ENCODE peak calls at places on chromosomes 2 and 18, in nine cellular contexts. B is CD14-positive monocyte, R is IMR-90, H is osteocyte, L is AG09309, M is RWPE1, F is Calu3, Q is HFF-Myc, C is fibroblast of lung. U is an unnamed sample.

GRCh38 chr2:239396881-239397681 is 3.7 kb downstream of the HDAC4 start:
- DNase-seq in Q (no peak), B (no peak), F (no peak), L (no peak), H (no peak), R (no peak), C (no peak), M (no peak), U (peak; percentile 57)

GRCh38 chr18:62122330-62122729 is 64.5 kb downstream of the PIGN start:
- DNase-seq in B (no peak), M (no peak), F (no peak), H (no peak), L (no peak), Q (no peak), R (no peak), C (no peak), U (no peak)

GRCh38 chr2:206212673-206213513 is 53.2 kb downstream of the EEF1B2 start:
- DNase-seq in Q (no peak), L (peak; percentile 78), B (no peak), R (peak; percentile 17), H (no peak), C (peak; percentile 75), F (no peak), M (peak; percentile 21), U (no peak)

GRCh38 chr2:38552259-38552658 is 50.5 kb downstream of the HNRNPLL start:
- DNase-seq in R (no peak), Q (no peak), F (no peak), M (no peak), B (no peak), H (no peak), C (no peak), L (no peak), U (no peak)

GRCh38 chr2:227884511-227884947 is 13.1 kb downstream of the DAW1 start:
- DNase-seq in M (peak; percentile 44), L (peak; percentile 21), B (peak; percentile 62), C (peak; percentile 58), Q (peak; percentile 51), F (peak; percentile 90), H (peak; percentile 87), R (peak; percentile 72), U (no peak)

GRCh38 chr2:95734976-95735890 is 143.4 kb downstream of the TRIM43 start:
- DNase-seq in M (no peak), B (no peak), C (no peak), H (no peak), R (no peak), Q (no peak), F (no peak), L (no peak), U (no peak)

GRCh38 chr2:184053326-184053725 is 545.0 kb upstream of the ZNF804A start:
- DNase-seq in L (no peak), Q (no peak), M (peak; percentile 1), B (no peak), F (peak; percentile 34), C (peak; percentile 3), H (no peak), R (no peak), U (no peak)

GRCh38 chr2:25738383-25739343 is 65.3 kb upstream of the DTNB start:
- DNase-seq in C (no peak), B (no peak), F (no peak), R (no peak), Q (no peak), H (no peak), M (no peak), L (no peak), U (no peak)

GRCh38 chr18:33034212-33034611 is 261.4 kb upstream of the KLHL14 start:
- DNase-seq in Q (no peak), F (no peak), H (no peak), B (no peak), M (no peak), C (no peak), R (no peak), L (no peak), U (no peak)

GRCh38 chr2:207854484-207855386 is 85.0 kb upstream of the FZD5 start:
- DNase-seq in B (no peak), L (no peak), H (no peak), M (no peak), Q (peak; percentile 16), F (no peak), R (peak; percentile 87), C (peak; percentile 95), U (no peak)

GRCh38 chr2:42328148-42328833 is 32.7 kb downstream of the COX7A2L start:
- DNase-seq in B (no peak), C (peak; percentile 25), F (no peak), L (peak; percentile 14), H (no peak), Q (no peak), R (peak; percentile 57), M (no peak), U (no peak)

GRCh38 chr2:170421175-170421687 is 243.3 kb downstream of the MYO3B start:
- DNase-seq in Q (no peak), R (no peak), L (no peak), B (no peak), C (no peak), F (no peak), H (no peak), M (no peak), U (no peak)

GRCh38 chr18:5237083-5237722 is 40.1 kb upstream of the AKAIN1 start:
- DNase-seq in R (peak; percentile 34), M (peak; percentile 30), L (no peak), C (peak; percentile 18), Q (peak; percentile 10), F (no peak), H (no peak), B (peak; percentile 43), U (no peak)

GRCh38 chr2:104944495-104944894 is 90.6 kb downstream of the POU3F3 start:
- DNase-seq in R (no peak), Q (no peak), F (peak; percentile 50), L (no peak), M (peak; percentile 41), C (peak; percentile 30), B (no peak), H (no peak), U (no peak)
- TF ChIP-seq CTCF in R (peak; percentile 20), Q (peak; percentile 24), F (peak; percentile 38), L (peak; percentile 17), M (no peak), C (peak; percentile 6), B (no peak), H (peak; percentile 64), U (peak; percentile 82)

DNA sequence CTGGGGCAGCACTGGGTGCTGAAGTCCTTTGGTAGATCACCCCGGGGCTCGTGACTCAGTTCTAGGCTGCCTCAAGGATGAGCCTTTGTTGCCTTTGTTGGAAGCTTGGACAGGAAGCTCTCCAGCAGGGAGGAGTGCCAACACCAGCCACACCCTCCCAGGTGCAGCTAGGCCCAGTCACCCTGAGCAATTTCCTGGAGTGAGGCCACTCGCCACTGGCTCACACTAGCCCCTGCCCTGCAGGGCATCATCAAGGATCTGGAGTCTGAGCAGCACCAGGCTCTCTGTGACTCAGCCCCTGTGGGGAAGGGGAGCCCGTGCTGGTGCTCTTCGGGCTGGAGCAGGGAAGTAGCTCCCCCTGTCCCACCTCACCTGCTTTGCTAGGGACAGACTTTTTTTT is 6.7 kb upstream of the SDC1 start:
- DNase-seq in R (peak; percentile 76), H (peak; percentile 72), L (no peak), M (peak; percentile 90), Q (peak; percentile 49), C (peak; percentile 72), B (no peak), F (peak; percentile 93), U (no peak)
- TF ChIP-seq CTCF in R (no peak), H (no peak), L (no peak), M (no peak), Q (no peak), C (no peak), B (no peak), F (no peak), U (no peak)

GRCh38 chr18:75162978-75163377 is 46.0 kb downstream of the PTGR3 start:
- DNase-seq in C (no peak), B (no peak), L (no peak), F (no peak), R (no peak), H (peak; percentile 66), M (no peak), Q (no peak), U (no peak)

GRCh38 chr18:75160315-75160714 is 48.6 kb downstream of the PTGR3 start:
- DNase-seq in Q (no peak), H (peak; percentile 76), L (no peak), F (no peak), R (no peak), M (no peak), C (peak; percentile 7), B (no peak), U (no peak)

GRCh38 chr18:75162467-75162866 is 46.5 kb downstream of the PTGR3 start:
- DNase-seq in F (no peak), M (peak; percentile 16), C (peak; percentile 73), B (no peak), L (peak; percentile 5), H (peak; percentile 23), R (peak; percentile 71), Q (no peak), U (no peak)

GRCh38 chr18:75163736-75164135 is 45.2 kb downstream of the PTGR3 start:
- DNase-seq in Q (no peak), F (no peak), M (no peak), L (no peak), H (no peak), B (no peak), C (no peak), R (no peak), U (no peak)

DNA sequence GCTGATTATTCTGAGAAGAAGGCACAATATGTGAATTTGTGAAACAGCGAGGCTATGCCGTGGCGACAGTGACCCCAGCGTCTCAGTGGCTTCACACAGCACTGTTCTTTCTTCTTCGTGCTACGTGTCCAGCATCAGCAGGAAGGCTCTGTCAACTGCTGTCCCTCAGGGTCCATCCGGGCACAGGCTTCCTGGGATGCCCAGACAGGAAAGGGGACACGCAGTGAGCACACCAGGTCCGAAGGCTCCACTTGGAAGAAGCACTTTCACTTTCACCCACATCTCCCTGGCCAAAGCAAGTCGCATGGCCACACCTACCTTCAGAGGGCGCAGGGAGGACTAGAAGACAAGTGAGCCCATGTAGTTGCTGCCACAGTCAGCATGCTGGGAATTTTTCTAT is 47.3 kb downstream of the PTGR3 start:
- DNase-seq in H (peak; percentile 56), C (peak; percentile 20), M (no peak), Q (no peak), R (no peak), L (no peak), F (peak; percentile 74), B (no peak), U (no peak)
- TF ChIP-seq CTCF in H (no peak), C (no peak), M (no peak), Q (no peak), R (no peak), L (no peak), F (no peak), B (no peak), U (no peak)

DNA sequence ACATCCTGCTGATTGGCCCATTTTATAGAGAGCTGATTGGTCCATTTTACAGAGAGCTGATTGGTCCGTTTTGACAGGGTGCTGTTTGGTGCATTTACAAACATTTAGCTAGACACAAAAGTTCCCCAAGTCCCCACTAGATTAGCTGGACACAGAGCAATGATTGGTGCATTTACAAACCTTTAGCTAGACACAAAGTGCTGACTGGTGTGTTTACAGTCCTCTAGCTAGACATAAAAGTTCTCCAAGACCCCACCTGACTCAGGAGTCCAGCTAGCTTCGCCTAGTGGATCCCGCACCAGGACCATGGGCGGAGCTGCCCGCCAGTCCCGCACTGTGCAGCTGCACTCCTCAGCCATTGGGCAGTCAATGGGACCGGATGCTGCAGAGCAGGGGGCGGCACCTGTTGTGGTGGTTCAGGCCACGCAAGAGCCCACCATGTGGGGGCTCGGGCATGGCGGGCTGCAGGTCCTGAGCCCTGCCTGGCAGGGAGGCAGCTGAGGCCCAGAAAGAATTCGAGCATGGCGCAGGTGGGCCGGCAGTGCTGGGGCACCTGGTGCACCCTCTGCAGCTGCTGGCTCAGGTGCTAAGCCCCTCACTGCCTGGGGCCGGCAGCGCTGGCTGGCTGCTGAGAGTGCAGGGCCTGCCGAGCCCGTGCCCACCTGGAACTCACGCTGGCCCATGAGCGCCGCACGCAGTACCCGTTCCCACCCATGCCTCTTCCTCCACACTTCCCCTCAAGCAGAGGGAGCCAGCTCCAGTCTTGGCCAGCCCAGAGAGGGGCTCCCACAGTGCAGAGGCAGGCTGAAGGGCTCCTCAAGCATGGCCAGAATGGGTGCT is 713.2 kb upstream of the GYPC start:
- DNase-seq in R (no peak), B (peak; percentile 40), C (no peak), F (no peak), H (no peak), M (no peak), L (no peak), Q (no peak), U (no peak)
- TF ChIP-seq CTCF in R (no peak), B (no peak), C (no peak), F (no peak), H (no peak), M (no peak), L (no peak), Q (no peak), U (no peak)